ENCODE peak calls at places on chromosomes 16 and 17, in five cellular contexts. V is aorta, N is EL, B is LoVo, I is left ventricle myocardium superior. U is an unnamed sample.

GRCh38 chr16:71440669-71441347 is 1.0 kb downstream of the TLE7 start:
- DNase-seq in V (no peak), N (no peak), I (no peak), B (no peak), U (no peak)

GRCh38 chr16:14151256-14152030 is 80.3 kb downstream of the MRTFB start:
- DNase-seq in B (no peak), N (peak), V (no peak), I (no peak), U (no peak)

GRCh38 chr16:51538707-51539604 is 387.9 kb upstream of the SALL1 start:
- DNase-seq in I (no peak), V (no peak), N (peak), B (no peak), U (no peak)

GRCh38 chr17:5676012-5676411 is 91.7 kb upstream of the NLRP1 start:
- DNase-seq in N (no peak), V (no peak), B (no peak), I (no peak), U (no peak)

GRCh38 chr17:44188757-44189403 is 2.1 kb downstream of the TMUB2 start:
- DNase-seq in V (no peak), N (no peak), B (no peak), I (no peak), U (no peak)

GRCh38 chr16:62225675-62226074 is 189.4 kb upstream of the CDH8 start:
- DNase-seq in V (peak), N (peak), B (no peak), I (peak), U (no peak)

GRCh38 chr17:67689534-67690177 is 28.1 kb upstream of the NOL11 start:
- DNase-seq in B (peak), I (no peak), N (peak), V (no peak), U (no peak)

GRCh38 chr16:87414251-87414680 is 22.1 kb downstream of the MAP1LC3B start:
- DNase-seq in I (no peak), N (no peak), V (no peak), B (no peak), U (peak)

GRCh38 chr17:41308251-41308917 is 725 bp downstream of the KRTAP16-1 start:
- DNase-seq in N (no peak), I (peak), V (peak), B (no peak), U (no peak)

GRCh38 chr16:851871-852270 is 51.3 kb upstream of the GNG13 start:
- DNase-seq in I (no peak), V (peak), B (no peak), N (no peak), U (no peak)

GRCh38 chr16:51474414-51475091 is 323.5 kb upstream of the SALL1 start:
- DNase-seq in N (no peak), B (no peak), I (no peak), V (no peak), U (no peak)

GRCh38 chr16:51757124-51757470 is 606.0 kb upstream of the SALL1 start:
- DNase-seq in I (no peak), N (no peak), B (no peak), V (no peak), U (no peak)

GRCh38 chr16:12675852-12676251 is 127.8 kb downstream of the CPPED1 start:
- DNase-seq in I (no peak), B (no peak), N (peak), V (no peak), U (no peak)

GRCh38 chr16:50428116-50428515 is 59.3 kb upstream of the BRD7 start:
- DNase-seq in N (peak), V (no peak), I (no peak), B (no peak), U (no peak)

GRCh38 chr16:85826686-85827247 is 27.3 kb downstream of the COX4I1 start:
- DNase-seq in B (no peak), V (no peak), N (no peak), I (no peak), U (no peak)

GRCh38 chr16:19804538-19805323 is 79.9 kb downstream of the GPRC5B start:
- DNase-seq in V (peak), I (peak), B (no peak), N (no peak), U (peak)

GRCh38 chr16:84845496-84846002 is 25.8 kb downstream of the CRISPLD2 start:
- DNase-seq in V (no peak), B (no peak), N (no peak), I (no peak), U (no peak)

GRCh38 chr17:68424861-68425260 is 32.4 kb downstream of the WIPI1 start:
- DNase-seq in N (no peak), B (no peak), V (no peak), I (no peak), U (no peak)

GRCh38 chr16:17335826-17336492 is 134.8 kb downstream of the XYLT1 start:
- DNase-seq in V (no peak), N (no peak), B (no peak), I (no peak), U (peak)

GRCh38 chr16:2831203-2831602 is 1.1 kb downstream of the ZG16B start:
- DNase-seq in N (no peak), I (no peak), V (peak), B (no peak), U (no peak)

GRCh38 chr16:70715860-70716357 is 30.1 kb upstream of the MTSS2 start:
- DNase-seq in B (no peak), N (peak), V (no peak), I (no peak), U (no peak)

GRCh38 chr17:7203391-7203790 is 16.2 kb downstream of the DLG4 start:
- DNase-seq in V (no peak), B (no peak), I (no peak), N (no peak), U (no peak)

GRCh38 chr16:6019490-6019991 is 921.9 kb upstream of the EEF2KMT start:
- DNase-seq in V (no peak), B (no peak), N (no peak), I (no peak), U (no peak)

GRCh38 chr17:39939031-39939430 is 11.5 kb downstream of the LRRC3C start:
- DNase-seq in N (no peak), I (no peak), B (no peak), V (no peak), U (no peak)

GRCh38 chr17:27607692-27608091 is 23.3 kb upstream of the LGALS9 start:
- DNase-seq in I (no peak), V (peak), B (no peak), N (no peak), U (no peak)

GRCh38 chr17:63701477-63702222 is 1.7 kb upstream of the LIMD2 start:
- DNase-seq in V (peak), N (no peak), B (no peak), I (peak), U (no peak)

GRCh38 chr17:74276051-74276476 is 2.0 kb downstream of the DNAI2 start:
- DNase-seq in V (no peak), N (no peak), I (peak), B (no peak), U (peak)

GRCh38 chr16:1834096-1834495 is 7.1 kb downstream of the FAHD1 start:
- DNase-seq in V (no peak), B (no peak), N (no peak), I (no peak), U (no peak)

GRCh38 chr16:85004587-85005205 is 6.6 kb downstream of the ZDHHC7 start:
- DNase-seq in N (peak), B (no peak), I (no peak), V (no peak), U (no peak)

GRCh38 chr17:75073618-75074047 is 14.1 kb upstream of the SLC16A5 start:
- DNase-seq in I (no peak), B (no peak), V (no peak), N (no peak), U (peak)